ENCODE peak calls at places on chromosome 12, in six cellular contexts. T, O, P, F, L and D are unnamed samples. For H3K36me3 and H3K9me3, the result is how much of the 10 kb centered on the place peaks cover.

GRCh38 chr12:66539451-66539850 is 139.4 kb downstream of the GRIP1 start:
- DNase-seq in O (no peak), F (no peak), T (no peak), P (no peak), L (no peak), D (no peak)

GRCh38 chr12:84136862-84137367 is 775.7 kb downstream of the SLC6A15 start:
- DNase-seq in O (no peak), T (peak), F (no peak), L (no peak), P (no peak), D (no peak)

GRCh38 chr12:43957732-43958131 is 121.9 kb downstream of the TMEM117 start:
- DNase-seq in L (no peak), T (peak), P (peak), F (peak), O (no peak), D (peak)

GRCh38 chr12:124586756-124587155 is 19.3 kb upstream of the NCOR2 start:
- DNase-seq in P (no peak), T (no peak), O (no peak), L (no peak), F (no peak), D (no peak)

GRCh38 chr12:96167492-96167891 is 26.7 kb upstream of the ELK3 start:
- DNase-seq in T (no peak), L (no peak), O (no peak), F (no peak), P (no peak), D (no peak)

GRCh38 chr12:69916541-69917270 is 91.7 kb downstream of the MYRFL start:
- DNase-seq in F (no peak), P (no peak), L (no peak), T (no peak), O (no peak), D (no peak)

GRCh38 chr12:48824112-48824511 is 5.8 kb downstream of the CACNB3 start:
- DNase-seq in P (no peak), T (no peak), L (no peak), O (no peak), F (no peak), D (no peak)

GRCh38 chr12:3277261-3277943 is 200.2 kb downstream of the TSPAN9 start:
- DNase-seq in F (no peak), L (no peak), O (no peak), T (no peak), P (no peak), D (no peak)

GRCh38 chr12:26936559-26937442 is 980 bp downstream of the INTS13 start:
- DNase-seq in L (no peak), P (no peak), F (no peak), T (no peak), O (no peak), D (peak)

GRCh38 chr12:89655851-89656250 is 52.8 kb downstream of the ATP2B1 start:
- DNase-seq in F (no peak), T (peak), P (no peak), L (no peak), O (no peak), D (no peak)

GRCh38 chr12:131122631-131123030 is 168.9 kb downstream of the ADGRD1 start:
- DNase-seq in L (peak), F (no peak), T (no peak), O (peak), P (no peak), D (no peak)

DNA sequence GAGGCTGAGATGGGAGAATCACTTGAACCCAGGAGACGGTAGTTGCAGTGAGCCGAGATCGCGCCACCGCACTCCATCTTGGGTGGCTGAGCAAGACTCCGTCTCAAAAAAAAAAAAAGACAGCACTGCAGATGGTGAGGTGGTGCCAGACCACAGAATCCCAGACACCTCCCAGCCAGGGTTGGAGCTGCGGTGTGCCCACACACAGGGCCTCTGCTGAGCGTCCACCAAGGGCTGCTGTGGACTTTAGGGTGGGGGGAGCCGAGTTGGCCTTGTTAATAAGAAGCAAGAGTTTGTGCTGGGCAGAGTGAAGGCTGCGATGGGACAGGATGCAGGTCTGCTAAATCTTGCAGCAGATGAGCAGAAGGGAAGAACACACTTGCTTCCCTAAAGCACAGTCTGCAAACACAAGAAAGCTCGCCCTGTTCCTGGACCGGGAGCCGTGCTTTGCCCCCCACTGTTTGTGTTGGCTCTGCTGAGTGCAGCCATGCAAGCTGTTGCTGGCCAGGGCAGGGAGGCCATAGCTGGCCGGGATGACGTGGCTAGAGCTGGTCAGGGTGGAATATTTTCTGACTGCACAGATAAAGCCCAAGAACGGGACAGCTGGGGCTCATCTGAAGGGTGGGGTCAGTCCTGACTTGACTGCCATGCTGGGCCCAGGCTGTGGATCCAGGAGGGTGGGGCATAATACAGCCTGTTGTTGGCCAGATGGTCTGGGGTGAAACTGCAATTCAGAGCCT is 14.4 kb downstream of the KMT5A start:
- DNase-seq in P (peak), F (peak), T (peak), L (no peak), O (peak), D (no peak)
- H3K36me3 ChIP-seq in P (half or more), F (under half), T (under half), L (half or more), O (under half), D (half or more)

DNA sequence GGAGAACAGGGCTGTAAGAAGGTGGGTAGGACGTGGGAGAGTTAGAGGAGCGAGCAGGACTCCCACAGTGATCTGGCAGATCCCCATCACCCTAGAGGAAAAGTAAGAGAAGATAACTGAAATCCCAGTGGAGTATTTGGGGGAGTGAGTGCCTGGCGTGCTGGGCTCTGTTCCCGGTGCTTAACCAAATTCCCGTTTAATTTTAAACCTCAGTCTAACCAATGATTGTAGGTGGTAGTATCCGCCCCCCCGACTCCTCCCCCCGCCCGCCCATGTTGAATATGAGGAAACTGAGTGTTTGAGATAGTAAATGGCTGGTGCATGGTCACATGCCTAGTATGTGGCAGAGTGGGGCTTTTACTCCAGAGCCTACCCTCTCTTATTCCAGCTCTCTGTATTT is 1.2 kb downstream of the TARBP2 start:
- DNase-seq in F (no peak), L (no peak), P (no peak), O (no peak), T (no peak), D (no peak)
- H3K4me3 ChIP-seq in F (no peak), L (peak), P (peak), O (no peak), T (peak), D (peak)

GRCh38 chr12:73185403-73185802 is 913.2 kb downstream of the TRHDE start:
- DNase-seq in T (no peak), F (no peak), O (no peak), L (no peak), P (no peak), D (no peak)
- H3K9me3 ChIP-seq in T (under half), F (under half), O (under half), L (under half), P (under half), D (under half)

DNA sequence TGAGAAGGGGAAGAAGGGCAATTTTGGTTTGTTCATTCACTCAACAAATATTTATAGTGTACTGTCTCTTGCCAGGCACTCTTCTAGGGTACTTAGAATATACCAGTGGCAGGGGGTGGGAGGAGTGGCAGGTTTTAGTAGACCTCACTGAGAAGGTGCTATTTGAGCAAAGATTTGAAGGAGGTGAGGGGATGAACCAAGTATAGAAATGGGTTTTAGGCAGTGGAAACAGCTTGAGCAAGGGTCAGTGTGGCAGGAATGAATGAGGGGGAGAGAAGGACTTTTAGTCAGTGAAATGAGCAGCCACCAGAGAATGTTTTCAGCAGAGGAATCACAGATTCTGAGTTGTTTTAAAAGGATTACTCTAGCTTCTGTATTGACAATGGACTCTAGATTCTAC is 2.3 kb downstream of the PRIM1 start:
- DNase-seq in O (no peak), T (no peak), F (no peak), L (no peak), P (no peak), D (no peak)
- H3K36me3 ChIP-seq in O (under half), T (under half), F (under half), L (under half), P (under half), D (under half)

GRCh38 chr12:4784404-4785054 is 64.3 kb downstream of the GALNT8 start:
- DNase-seq in F (no peak), P (no peak), L (peak), O (no peak), T (no peak), D (no peak)

GRCh38 chr12:4775936-4776335 is 55.7 kb downstream of the GALNT8 start:
- DNase-seq in P (no peak), O (no peak), F (no peak), T (no peak), L (no peak), D (no peak)

GRCh38 chr12:4781212-4781611 is 61.0 kb downstream of the GALNT8 start:
- DNase-seq in O (no peak), T (no peak), F (no peak), P (no peak), L (no peak), D (no peak)

GRCh38 chr12:4779749-4780148 is 59.5 kb downstream of the GALNT8 start:
- DNase-seq in O (no peak), F (no peak), L (no peak), T (no peak), P (no peak), D (no peak)

GRCh38 chr12:4780624-4781023 is 60.4 kb downstream of the GALNT8 start:
- DNase-seq in L (no peak), P (no peak), O (no peak), F (no peak), T (no peak), D (no peak)
- H3K4me3 ChIP-seq in L (no peak), P (no peak), O (no peak), F (no peak), T (no peak), D (no peak)

GRCh38 chr12:73181244-73181643 is 909.1 kb downstream of the TRHDE start:
- DNase-seq in T (no peak), O (no peak), F (no peak), L (no peak), P (no peak), D (no peak)

GRCh38 chr12:73186272-73186671 is 914.1 kb downstream of the TRHDE start:
- DNase-seq in O (no peak), F (no peak), P (no peak), T (no peak), L (no peak), D (no peak)

DNA sequence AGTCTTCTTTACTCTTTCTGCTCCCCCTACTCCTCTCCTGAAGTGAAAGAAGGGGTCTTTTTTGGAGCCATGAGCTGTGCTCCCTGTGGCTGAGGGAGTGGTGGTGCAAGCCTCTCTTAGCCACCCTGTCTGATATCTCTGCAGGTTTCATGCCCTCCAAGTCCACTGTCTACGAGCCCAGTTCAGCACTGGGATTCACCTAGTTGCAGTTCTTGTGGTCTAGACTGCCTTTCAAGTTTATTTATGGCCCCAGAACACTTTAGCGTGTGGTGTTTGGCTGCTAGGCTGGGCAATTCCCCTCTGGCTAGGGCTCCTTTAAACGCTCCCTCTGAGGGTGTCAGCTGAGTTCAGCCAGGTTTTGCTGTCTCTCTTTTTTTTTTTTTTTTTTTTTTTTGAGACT is 908.6 kb downstream of the TRHDE start:
- DNase-seq in P (no peak), L (no peak), T (no peak), F (no peak), O (no peak), D (no peak)
- H3K9me3 ChIP-seq in P (under half), L (under half), T (under half), F (under half), O (under half), D (under half)

GRCh38 chr12:56158926-56159461 is 835 bp downstream of the MYL6 start:
- DNase-seq in L (peak), F (peak), T (peak), O (peak), P (peak), D (peak)

GRCh38 chr12:56158029-56158925 is at the start of gene MYL6:
- DNase-seq in T (peak), F (peak), P (peak), O (peak), L (peak), D (peak)

GRCh38 chr12:56160160-56160763 is 2.1 kb downstream of the MYL6 start:
- DNase-seq in P (no peak), O (no peak), T (no peak), L (no peak), F (no peak), D (no peak)

GRCh38 chr12:56160894-56161667 is 2.9 kb downstream of the MYL6 start:
- DNase-seq in F (no peak), P (no peak), O (no peak), T (no peak), L (no peak), D (no peak)

DNA sequence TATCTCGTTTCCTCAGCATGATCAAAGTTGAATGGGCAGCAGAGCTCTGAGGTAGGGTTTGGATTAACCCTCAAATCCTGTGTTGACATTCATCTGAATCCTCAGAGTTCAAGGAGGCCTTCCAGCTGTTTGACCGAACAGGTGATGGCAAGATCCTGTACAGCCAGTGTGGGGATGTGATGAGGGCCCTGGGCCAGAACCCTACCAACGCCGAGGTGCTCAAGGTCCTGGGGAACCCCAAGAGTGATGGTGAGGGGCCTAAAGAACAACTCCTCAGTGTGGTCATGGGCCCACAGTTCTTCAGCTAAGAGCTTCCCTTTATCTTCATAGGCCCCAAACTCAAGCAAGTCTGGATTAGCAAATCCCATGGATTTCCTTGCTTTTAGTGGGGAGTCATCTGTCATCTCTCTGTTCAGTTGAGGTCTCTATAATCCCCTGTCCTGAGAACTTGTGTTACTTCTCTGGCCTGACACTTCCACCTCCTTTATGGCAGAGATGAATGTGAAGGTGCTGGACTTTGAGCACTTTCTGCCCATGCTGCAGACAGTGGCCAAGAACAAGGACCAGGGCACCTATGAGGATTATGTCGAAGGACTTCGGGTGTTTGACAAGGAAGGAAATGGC is 1.4 kb downstream of the MYL6 start:
- DNase-seq in P (no peak), T (no peak), L (no peak), O (no peak), F (no peak), D (no peak)
- H3K36me3 ChIP-seq in P (half or more), T (under half), L (under half), O (under half), F (under half), D (half or more)

DNA sequence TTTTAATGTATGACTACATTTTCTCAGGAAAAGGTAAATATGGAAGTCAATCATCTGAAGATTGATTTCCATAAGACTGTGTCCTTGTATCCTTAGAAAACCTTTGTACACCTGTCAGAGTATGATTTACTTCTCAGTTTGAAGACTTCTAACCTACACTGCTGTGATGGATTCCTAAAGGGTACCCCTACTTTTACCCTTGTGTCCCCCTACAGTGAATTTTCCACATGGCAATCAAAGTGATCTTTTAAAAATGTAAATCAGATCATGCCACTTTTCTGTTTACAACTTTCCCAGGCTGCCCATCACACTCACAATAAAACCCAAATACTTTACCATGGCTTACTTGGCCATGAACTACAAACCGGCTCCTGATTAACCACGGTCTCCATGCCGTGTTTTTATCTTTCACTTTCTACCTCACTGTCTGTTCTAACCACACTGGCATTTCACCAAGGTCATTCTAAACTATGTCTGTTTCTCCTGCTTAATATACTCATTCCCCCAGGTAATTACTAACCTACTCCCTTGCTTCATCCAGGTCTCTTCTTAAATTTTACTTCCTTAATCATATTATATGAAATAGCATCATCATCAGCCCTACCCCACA is 8.1 kb downstream of the DNAI7 start:
- DNase-seq in T (peak), L (no peak), O (no peak), F (no peak), P (no peak), D (no peak)
- H3K4me3 ChIP-seq in T (no peak), L (no peak), O (no peak), F (no peak), P (no peak), D (no peak)

GRCh38 chr12:128463881-128464280 is 196.9 kb downstream of the TMEM132C start:
- DNase-seq in O (no peak), P (no peak), L (no peak), T (no peak), F (no peak), D (no peak)

GRCh38 chr12:128471491-128471890 is 204.5 kb downstream of the TMEM132C start:
- DNase-seq in T (no peak), L (no peak), O (no peak), P (no peak), F (no peak), D (no peak)

GRCh38 chr12:128467882-128468281 is 200.9 kb downstream of the TMEM132C start:
- DNase-seq in T (no peak), L (no peak), P (no peak), O (no peak), F (no peak), D (no peak)
- H3K9me3 ChIP-seq in T (under half), L (under half), P (under half), O (under half), F (under half), D (under half)